ENCODE peak calls at places on chromosomes 7 and 10, in five cellular contexts. O, Q, U, N and L are unnamed samples.

GRCh38 chr7:106294334-106294733 is 9.6 kb upstream of the NAMPT start:
- DNase-seq in O (no peak), Q (no peak), U (no peak), N (no peak), L (no peak)

GRCh38 chr7:47794016-47794415 is 154.2 kb downstream of the PKD1L1 start:
- DNase-seq in O (no peak), Q (no peak), U (no peak), N (no peak), L (no peak)

GRCh38 chr7:127251458-127252379 is 1.0 kb downstream of the GRM8 start:
- DNase-seq in O (no peak), Q (no peak), U (no peak), N (no peak), L (peak)

GRCh38 chr7:152142976-152143665 is 117.6 kb downstream of the GALNT11 start:
- DNase-seq in O (no peak), Q (no peak), U (no peak), N (no peak), L (no peak)

GRCh38 chr10:58179238-58179637 is 88.5 kb downstream of the IPMK start:
- DNase-seq in O (no peak), Q (peak), U (no peak), N (peak), L (no peak)

GRCh38 chr10:103982639-103983038 is 15.7 kb downstream of the SLK start:
- DNase-seq in O (peak), Q (no peak), U (no peak), N (no peak), L (peak)

GRCh38 chr10:11586170-11586569 is 25.3 kb downstream of the USP6NL start:
- DNase-seq in O (no peak), Q (peak), U (no peak), N (no peak), L (no peak)

GRCh38 chr7:148501707-148502139 is 88.8 kb upstream of the C7orf33 start:
- DNase-seq in O (no peak), Q (peak), U (no peak), N (peak), L (no peak)

GRCh38 chr7:116543664-116544063 is 18.8 kb downstream of the CAV1 start:
- DNase-seq in O (no peak), Q (peak), U (no peak), N (peak), L (no peak)

GRCh38 chr10:50554995-50555568 is 68.7 kb downstream of the SGMS1 start:
- DNase-seq in O (no peak), Q (peak), U (no peak), N (peak), L (no peak)

GRCh38 chr7:37694208-37695080 is 10.9 kb downstream of the GPR141 start:
- DNase-seq in O (peak), Q (no peak), U (no peak), N (no peak), L (no peak)

GRCh38 chr10:33199731-33200130 is 134.7 kb downstream of the NRP1 start:
- DNase-seq in O (no peak), Q (no peak), U (no peak), N (no peak), L (no peak)

GRCh38 chr7:1743481-1744230 is 73.6 kb downstream of the ELFN1 start:
- DNase-seq in O (no peak), Q (no peak), U (no peak), N (no peak), L (no peak)

GRCh38 chr10:89458289-89458688 is 43.9 kb downstream of the IFIT5 start:
- DNase-seq in O (no peak), Q (peak), U (no peak), N (peak), L (no peak)

GRCh38 chr7:50696810-50697582 is 85.7 kb downstream of the GRB10 start:
- DNase-seq in O (peak), Q (no peak), U (no peak), N (peak), L (peak)

GRCh38 chr7:157690058-157690832 is 353.4 kb downstream of the DNAJB6 start:
- DNase-seq in O (no peak), Q (no peak), U (no peak), N (no peak), L (no peak)

GRCh38 chr10:30870926-30871325 is 160.7 kb downstream of the ZNF438 start:
- DNase-seq in O (no peak), Q (no peak), U (no peak), N (peak), L (no peak)

GRCh38 chr10:103254538-103255325 is 9.0 kb downstream of the RPEL1 start:
- DNase-seq in O (no peak), Q (no peak), U (no peak), N (peak), L (no peak)

GRCh38 chr7:28811003-28811402 is 147.1 kb downstream of the TRIL start:
- DNase-seq in O (no peak), Q (no peak), U (no peak), N (no peak), L (no peak)

GRCh38 chr10:35896011-35896410 is 253.9 kb upstream of the FZD8 start:
- DNase-seq in O (no peak), Q (peak), U (peak), N (peak), L (no peak)

GRCh38 chr10:61899663-61899996 is 1.9 kb upstream of the ARID5B start:
- DNase-seq in O (no peak), Q (no peak), U (no peak), N (no peak), L (no peak)

GRCh38 chr10:61899045-61899444 is 2.5 kb upstream of the ARID5B start:
- DNase-seq in O (no peak), Q (peak), U (no peak), N (peak), L (no peak)

GRCh38 chr10:61898435-61898778 is 3.1 kb upstream of the ARID5B start:
- DNase-seq in O (no peak), Q (no peak), U (no peak), N (no peak), L (no peak)

GRCh38 chr10:61896854-61897661 is 4.4 kb upstream of the ARID5B start:
- DNase-seq in O (peak), Q (peak), U (no peak), N (peak), L (peak)

GRCh38 chr10:61897671-61898434 is 3.6 kb upstream of the ARID5B start:
- DNase-seq in O (no peak), Q (peak), U (no peak), N (peak), L (peak)
- TF ChIP-seq CTCF in O (peak), Q (peak), U (peak), N (peak), L (no peak)

DNA sequence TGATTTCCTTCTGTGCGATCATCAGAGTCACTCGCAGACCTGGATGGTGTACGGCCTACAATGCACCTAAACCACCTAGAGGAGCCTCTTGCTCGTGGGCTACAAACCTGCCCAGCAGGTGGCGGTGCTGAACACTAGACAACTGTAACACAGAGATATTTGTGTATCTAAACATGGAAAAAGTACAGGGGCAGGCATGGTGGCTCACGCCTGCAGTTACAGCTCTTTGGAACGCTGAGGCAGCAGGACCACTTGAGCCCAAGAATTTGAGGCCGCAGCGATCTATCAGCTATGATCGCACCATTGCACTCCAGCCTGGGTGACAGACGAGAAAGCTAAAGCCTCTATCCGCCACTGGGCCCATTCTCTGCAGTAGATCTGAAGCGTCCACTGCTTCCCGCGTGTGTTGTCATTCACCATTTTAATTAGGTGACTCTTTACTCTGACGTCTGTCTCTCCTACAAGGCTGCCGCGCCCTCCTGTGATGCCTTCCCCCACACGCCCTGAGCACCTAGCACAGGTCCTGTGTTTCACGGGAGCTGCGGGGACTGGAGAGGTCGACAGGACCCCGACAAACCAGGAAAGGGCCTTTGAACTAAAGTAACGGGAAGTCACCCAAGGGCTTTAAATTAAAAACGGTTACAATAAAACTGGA is 769 bp downstream of the TUBGCP2 start:
- DNase-seq in O (peak), Q (peak), U (peak), N (peak), L (peak)
- TF ChIP-seq CTCF in O (peak), Q (peak), U (peak), N (peak), L (peak)

GRCh38 chr10:18313146-18313542 is 172.9 kb downstream of the CACNB2 start:
- DNase-seq in O (no peak), Q (no peak), U (no peak), N (no peak), L (no peak)

GRCh38 chr10:18308600-18308999 is 168.4 kb downstream of the CACNB2 start:
- DNase-seq in O (no peak), Q (no peak), U (no peak), N (no peak), L (no peak)

GRCh38 chr10:18313626-18314025 is 173.4 kb downstream of the CACNB2 start:
- DNase-seq in O (no peak), Q (no peak), U (no peak), N (no peak), L (no peak)

GRCh38 chr10:18310761-18311160 is 170.5 kb downstream of the CACNB2 start:
- DNase-seq in O (no peak), Q (no peak), U (no peak), N (no peak), L (no peak)

GRCh38 chr10:18312385-18313145 is 172.3 kb downstream of the CACNB2 start:
- DNase-seq in O (no peak), Q (peak), U (peak), N (peak), L (no peak)
- TF ChIP-seq CTCF in O (no peak), Q (peak), U (peak), N (peak), L (peak)

GRCh38 chr10:91493313-91493712 is 83.2 kb downstream of the HECTD2 start:
- DNase-seq in O (no peak), Q (peak), U (no peak), N (peak), L (no peak)
- TF ChIP-seq CTCF in O (no peak), Q (no peak), U (peak), N (peak), L (peak)